ENCODE peak calls at places on chromosomes 3 and 15, in four cellular contexts. O is activated T-helper 1 cell treated with anti-CD3 and anti-CD28 coated beads, Interleukin-2, amount 50 U/mL, for 16 hours; P is NCI-H146; U is fibroblast of lung. M is an unnamed sample.

GRCh38 chr15:42728975-42729374 is 8.0 kb downstream of the CDAN1 start:
- DNase-seq in P (no peak), U (no peak), O (no peak), M (no peak)

GRCh38 chr3:112334709-112335108 is 1.8 kb downstream of the CD200 start:
- DNase-seq in U (no peak), O (no peak), P (no peak), M (no peak)

GRCh38 chr3:9351709-9352126 is 11.1 kb upstream of the THUMPD3 start:
- DNase-seq in O (no peak), U (no peak), P (no peak), M (no peak)

GRCh38 chr3:51436998-51437639 is 46.0 kb downstream of the RBM15B start:
- DNase-seq in P (no peak), O (no peak), U (peak), M (no peak)

GRCh38 chr3:66138336-66139234 is 82.2 kb upstream of the SLC25A26 start:
- DNase-seq in O (no peak), U (peak), P (peak), M (peak)

GRCh38 chr15:70834999-70835398 is 19.0 kb downstream of the LARP6 start:
- DNase-seq in P (no peak), O (no peak), U (no peak), M (no peak)

GRCh38 chr3:128488995-128489859 is 3.8 kb downstream of the GATA2 start:
- DNase-seq in P (peak), U (peak), O (no peak), M (no peak)

GRCh38 chr3:70261283-70261682 is 51.2 kb downstream of the MDFIC2 start:
- DNase-seq in U (no peak), O (no peak), P (no peak), M (no peak)

GRCh38 chr3:51934139-51934850 is 7.4 kb downstream of the RRP9 start:
- DNase-seq in U (no peak), P (no peak), O (no peak), M (no peak)

GRCh38 chr3:119175869-119176756 is 2.7 kb downstream of the UPK1B start:
- DNase-seq in O (no peak), U (peak), P (no peak), M (peak)